ENCODE peak calls at places on chromosomes 2 and 18, in nine cellular contexts. I is K562, T is stomach, V is GM23338, F is H1, X is vagina, K is upper lobe of left lung, B is sigmoid colon, H is GM12878. Q is an unnamed sample.

GRCh38 chr2:215367647-215368492 is 56.0 kb downstream of the ATIC start:
- DNase-seq in B (no peak), K (no peak), V (no peak), H (no peak), X (no peak), F (no peak), I (no peak), T (no peak), Q (no peak)

GRCh38 chr18:58668897-58669296 is 2.4 kb upstream of the MALT1 start:
- DNase-seq in H (no peak), F (no peak), B (no peak), T (no peak), I (no peak), X (no peak), K (no peak), V (no peak), Q (no peak)

GRCh38 chr2:127037456-127037855 is 69.5 kb downstream of the BIN1 start:
- DNase-seq in T (no peak), K (no peak), X (no peak), F (no peak), H (no peak), B (no peak), I (no peak), V (no peak), Q (no peak)

GRCh38 chr2:230134496-230135073 is 65.9 kb upstream of the SLC16A14 start:
- DNase-seq in X (no peak), V (no peak), T (no peak), H (no peak), I (no peak), B (no peak), K (no peak), F (no peak), Q (peak; percentile 47)

GRCh38 chr2:10283106-10284062 is 19.3 kb upstream of the HPCAL1 start:
- DNase-seq in I (peak; percentile 94), V (no peak), X (no peak), B (peak; percentile 64), F (no peak), H (no peak), K (no peak), T (no peak), Q (peak; percentile 85)

GRCh38 chr2:152350155-152350679 is 15.2 kb downstream of the FMNL2 start:
- DNase-seq in K (no peak), H (no peak), V (no peak), X (no peak), T (no peak), I (no peak), B (no peak), F (no peak), Q (no peak)

GRCh38 chr2:149763358-149763757 is 175.8 kb upstream of the MMADHC start:
- DNase-seq in K (no peak), H (no peak), F (no peak), T (no peak), V (no peak), X (no peak), I (no peak), B (no peak), Q (no peak)

GRCh38 chr2:60479226-60480088 is 74.0 kb downstream of the BCL11A start:
- DNase-seq in H (no peak), F (no peak), B (no peak), K (peak; percentile 29), T (no peak), V (no peak), I (no peak), X (peak; percentile 89), Q (no peak)

GRCh38 chr18:24609249-24609648 is 148.8 kb downstream of the HRH4 start:
- DNase-seq in B (no peak), X (no peak), F (no peak), V (no peak), I (no peak), T (no peak), K (no peak), H (no peak), Q (no peak)

GRCh38 chr2:36414307-36414706 is 58.7 kb downstream of the CRIM1 start:
- DNase-seq in T (no peak), I (no peak), V (no peak), B (no peak), K (no peak), X (no peak), H (no peak), F (no peak), Q (no peak)

GRCh38 chr2:64329848-64330247 is 124.1 kb upstream of the LGALSL start:
- DNase-seq in K (no peak), B (no peak), V (no peak), T (peak; percentile 54), H (no peak), X (peak; percentile 86), F (no peak), I (no peak), Q (no peak)

GRCh38 chr2:105417789-105418475 is 19.1 kb upstream of the FHL2 start:
- DNase-seq in T (no peak), I (peak; percentile 83), X (no peak), F (no peak), H (no peak), V (no peak), B (no peak), K (no peak), Q (no peak)

GRCh38 chr18:12741351-12741750 is 38.5 kb downstream of the PSMG2 start:
- DNase-seq in H (no peak), K (no peak), T (no peak), X (no peak), V (no peak), B (no peak), I (no peak), F (no peak), Q (no peak)

GRCh38 chr2:26595146-26595545 is 46.0 kb downstream of the CIB4 start:
- DNase-seq in I (no peak), T (no peak), K (no peak), H (no peak), F (peak; percentile 39), V (no peak), X (no peak), B (no peak), Q (no peak)

GRCh38 chr2:26590960-26591618 is 50.1 kb downstream of the CIB4 start:
- DNase-seq in K (no peak), F (peak; percentile 27), I (no peak), H (no peak), V (no peak), X (no peak), B (peak; percentile 27), T (no peak), Q (no peak)

GRCh38 chr2:26590439-26590838 is 50.7 kb downstream of the CIB4 start:
- DNase-seq in V (no peak), K (no peak), X (no peak), F (no peak), I (no peak), H (no peak), T (no peak), B (peak; percentile 26), Q (no peak)

GRCh38 chr2:26588576-26588975 is 52.6 kb downstream of the CIB4 start:
- DNase-seq in T (no peak), V (no peak), K (no peak), I (no peak), B (peak; percentile 35), X (no peak), F (peak; percentile 19), H (no peak), Q (no peak)

GRCh38 chr2:26591619-26592505 is 49.3 kb downstream of the CIB4 start:
- DNase-seq in H (no peak), V (no peak), B (peak; percentile 45), K (peak; percentile 39), F (peak; percentile 44), I (no peak), X (no peak), T (no peak), Q (no peak)
- H3K27me3 ChIP-seq in H (peaks cover 15% of the 10 kb centered on the region), V (no peaks in the 10 kb centered on the region), B (no peaks in the 10 kb centered on the region), K (no peaks in the 10 kb centered on the region), F (no peaks in the 10 kb centered on the region), I (peaks cover 13% of the 10 kb centered on the region), X (no peaks in the 10 kb centered on the region), T (peaks cover 75% of the 10 kb centered on the region), Q (peaks cover 10% of the 10 kb centered on the region)

GRCh38 chr2:42498482-42498881 is 4.7 kb upstream of the KCNG3 start:
- DNase-seq in B (no peak), I (no peak), T (no peak), K (no peak), X (no peak), H (no peak), F (no peak), V (no peak), Q (no peak)
- TF ChIP-seq POLR2AphosphoS5 in B (no peak), I (no peak), T (no peak), K (no peak), X (no peak), H (no peak), F (no peak), V (no peak), Q (no peak)

GRCh38 chr18:43563780-43564179 is 286.5 kb upstream of the SYT4 start:
- DNase-seq in T (peak; percentile 41), I (no peak), H (no peak), X (no peak), B (no peak), F (no peak), K (no peak), V (peak; percentile 75), Q (no peak)
- H3K27me3 ChIP-seq in T (no peaks in the 10 kb centered on the region), I (no peaks in the 10 kb centered on the region), H (no peaks in the 10 kb centered on the region), X (no peaks in the 10 kb centered on the region), B (no peaks in the 10 kb centered on the region), F (no peaks in the 10 kb centered on the region), K (no peaks in the 10 kb centered on the region), V (no peaks in the 10 kb centered on the region), Q (peaks cover 3% of the 10 kb centered on the region)

GRCh38 chr18:34709631-34710429 is at the start of gene DTNA:
- DNase-seq in X (no peak), I (no peak), F (no peak), K (no peak), T (no peak), V (peak; percentile 65), H (no peak), B (no peak), Q (no peak)

GRCh38 chr18:34709104-34709503 is 994 bp upstream of the DTNA start:
- DNase-seq in H (no peak), F (no peak), B (peak; percentile 76), K (no peak), X (no peak), I (no peak), V (no peak), T (no peak), Q (no peak)

GRCh38 chr18:34707670-34708069 is 2.4 kb upstream of the DTNA start:
- DNase-seq in F (no peak), X (no peak), I (no peak), V (peak; percentile 33), K (no peak), T (no peak), H (no peak), B (peak; percentile 81), Q (no peak)

GRCh38 chr18:34704823-34705222 is 5.3 kb upstream of the DTNA start:
- DNase-seq in X (no peak), I (no peak), V (no peak), F (no peak), B (no peak), H (no peak), T (no peak), K (no peak), Q (no peak)

GRCh38 chr18:34710430-34711386 is 610 bp downstream of the DTNA start:
- DNase-seq in X (no peak), H (no peak), K (no peak), T (no peak), V (no peak), B (no peak), F (no peak), I (no peak), Q (no peak)
- TF ChIP-seq POLR2AphosphoS5 in X (no peak), H (no peak), K (no peak), T (no peak), V (no peak), B (no peak), F (no peak), I (no peak), Q (no peak)

Q was measured in HL-60.